ENCODE peak calls at places on chromosomes 13 and 19, in six cellular contexts. J is amygdala, I is endothelial cell of umbilical vein, U is head of caudate nucleus, Z is left colon, H is NCI-H1436. L is an unnamed sample.

GRCh38 chr13:27309967-27310598 is 39.5 kb downstream of the RASL11A start:
- DNase-seq in J (no peak), I (no peak), U (no peak), Z (no peak), H (no peak), L (no peak)

GRCh38 chr13:41802684-41803554 is 158.0 kb downstream of the VWA8 start:
- DNase-seq in J (no peak), I (no peak), U (no peak), Z (no peak), H (no peak), L (peak)

GRCh38 chr13:41497436-41497835 is 40.1 kb downstream of the RGCC start:
- DNase-seq in J (no peak), I (no peak), U (no peak), Z (no peak), H (no peak), L (no peak)

GRCh38 chr19:18849838-18850400 is 18.2 kb downstream of the UPF1 start:
- DNase-seq in J (no peak), I (no peak), U (no peak), Z (no peak), H (no peak), L (no peak)

GRCh38 chr19:11673608-11674041 is 65.1 kb downstream of the ZNF823 start:
- DNase-seq in J (peak), I (peak), U (peak), Z (peak), H (no peak), L (peak)

GRCh38 chr13:71912524-71912923 is 45.5 kb upstream of the DACH1 start:
- DNase-seq in J (no peak), I (no peak), U (no peak), Z (no peak), H (no peak), L (no peak)

GRCh38 chr13:49859568-49859967 is 67.1 kb upstream of the KPNA3 start:
- DNase-seq in J (no peak), I (no peak), U (no peak), Z (no peak), H (no peak), L (peak)

GRCh38 chr13:23007430-23007829 is 173.3 kb upstream of the SGCG start:
- DNase-seq in J (no peak), I (no peak), U (no peak), Z (peak), H (no peak), L (no peak)

GRCh38 chr13:67515895-67516294 is 285.8 kb upstream of the PCDH9 start:
- DNase-seq in J (no peak), I (no peak), U (no peak), Z (no peak), H (no peak), L (peak)

GRCh38 chr19:42433503-42434260 is 6.5 kb upstream of the LIPE start:
- DNase-seq in J (peak), I (peak), U (peak), Z (peak), H (no peak), L (no peak)

GRCh38 chr19:55491546-55492360 is 3.5 kb downstream of the SSC5D start:
- DNase-seq in J (no peak), I (no peak), U (no peak), Z (no peak), H (no peak), L (peak)

GRCh38 chr13:98910501-98910951 is 67.3 kb downstream of the DOCK9 start:
- DNase-seq in J (no peak), I (peak), U (no peak), Z (no peak), H (no peak), L (peak)

GRCh38 chr19:51501594-51502263 is at the start of gene SIGLEC12:
- DNase-seq in J (peak), I (no peak), U (peak), Z (peak), H (no peak), L (no peak)

GRCh38 chr13:24280722-24281121 is 28.7 kb upstream of the C1QTNF9 start:
- DNase-seq in J (peak), I (no peak), U (no peak), Z (no peak), H (no peak), L (no peak)

GRCh38 chr19:4066176-4066606 is 508 bp downstream of the ZBTB7A start:
- DNase-seq in J (no peak), I (no peak), U (peak), Z (peak), H (no peak), L (no peak)

GRCh38 chr13:77521595-77522367 is 13.7 kb upstream of the SCEL start:
- DNase-seq in J (no peak), I (peak), U (no peak), Z (no peak), H (no peak), L (peak)

GRCh38 chr19:53991224-53992113 is at the start of gene CACNG6:
- DNase-seq in J (no peak), I (peak), U (no peak), Z (no peak), H (peak), L (peak)

GRCh38 chr13:106683179-106683578 is 115.2 kb upstream of the ARGLU1 start:
- DNase-seq in J (no peak), I (no peak), U (no peak), Z (no peak), H (no peak), L (no peak)

GRCh38 chr13:92390217-92390616 is 836.4 kb upstream of the GPC6 start:
- DNase-seq in J (no peak), I (no peak), U (no peak), Z (no peak), H (no peak), L (no peak)

GRCh38 chr19:15331419-15332310 is 674 bp downstream of the BRD4 start:
- DNase-seq in J (peak), I (no peak), U (peak), Z (peak), H (peak), L (peak)

GRCh38 chr13:94550030-94550738 is 45.8 kb downstream of the TGDS start:
- DNase-seq in J (no peak), I (no peak), U (no peak), Z (no peak), H (peak), L (no peak)

GRCh38 chr13:111895896-111896821 is 170.8 kb upstream of the SOX1 start:
- DNase-seq in J (no peak), I (no peak), U (no peak), Z (no peak), H (no peak), L (no peak)

GRCh38 chr13:97275265-97275664 is 53.1 kb downstream of the MBNL2 start:
- DNase-seq in J (no peak), I (peak), U (no peak), Z (no peak), H (no peak), L (peak)

GRCh38 chr19:44754743-44755066 is 6.2 kb downstream of the BCL3 start:
- DNase-seq in J (no peak), I (no peak), U (no peak), Z (no peak), H (no peak), L (no peak)

GRCh38 chr19:6476896-6477431 is 4.6 kb downstream of the DENND1C start:
- DNase-seq in J (no peak), I (no peak), U (no peak), Z (no peak), H (no peak), L (no peak)

GRCh38 chr19:39833464-39834286 is at the start of gene DYRK1B:
- DNase-seq in J (peak), I (peak), U (peak), Z (peak), H (peak), L (peak)

GRCh38 chr13:23462815-23463559 is 29.5 kb upstream of the SACS start:
- DNase-seq in J (no peak), I (no peak), U (no peak), Z (no peak), H (no peak), L (peak)

GRCh38 chr13:34340534-34340933 is 522.6 kb downstream of the RFC3 start:
- DNase-seq in J (no peak), I (no peak), U (no peak), Z (no peak), H (no peak), L (peak)

GRCh38 chr19:46841458-46842083 is 9.1 kb downstream of the AP2S1 start:
- DNase-seq in J (no peak), I (no peak), U (no peak), Z (no peak), H (no peak), L (peak)

GRCh38 chr19:15869109-15869555 is 28.7 kb downstream of the CYP4F2 start:
- DNase-seq in J (peak), I (peak), U (no peak), Z (peak), H (no peak), L (peak)

GRCh38 chr13:105773887-105774538 is 761.4 kb downstream of the EFNB2 start:
- DNase-seq in J (no peak), I (peak), U (no peak), Z (no peak), H (peak), L (no peak)

GRCh38 chr13:45333973-45334922 is 6.7 kb downstream of the TPT1 start:
- DNase-seq in J (no peak), I (peak), U (no peak), Z (no peak), H (no peak), L (peak)

GRCh38 chr13:95644611-95645052 is at the start of gene DZIP1:
- DNase-seq in J (peak), I (peak), U (peak), Z (peak), H (peak), L (peak)

GRCh38 chr13:97369269-97369893 is 64.6 kb upstream of the RAP2A start:
- DNase-seq in J (no peak), I (peak), U (no peak), Z (no peak), H (no peak), L (peak)

GRCh38 chr19:39871886-39872866 is 26.0 kb upstream of the FBL start:
- DNase-seq in J (no peak), I (no peak), U (no peak), Z (no peak), H (no peak), L (no peak)